ENCODE peak calls at places on chromosome 6, in ten cellular contexts. One of them, this sample, is unnamed.

GRCh38 chr6:139981810-139982550 is 607.5 kb upstream of the CITED2 start:
- DNase-seq in HL-60: no peak
- DNase-seq in stomach: no peak
- DNase-seq in astrocyte: peak
- DNase-seq in brain microvascular endothelial cell: peak
- DNase-seq in right lobe of liver: no peak
- DNase-seq in GM06990: no peak
- DNase-seq in mammary epithelial cell: no peak
- DNase-seq in epithelial cell of esophagus: peak
- DNase-seq in pancreas: no peak
- DNase-seq in this sample: no peak

GRCh38 chr6:99427988-99428387 is 2.9 kb upstream of the PNISR start:
- DNase-seq in stomach: no peak
- DNase-seq in pancreas: no peak
- DNase-seq in GM06990: no peak
- DNase-seq in HL-60: no peak
- DNase-seq in astrocyte: no peak
- DNase-seq in epithelial cell of esophagus: no peak
- DNase-seq in right lobe of liver: no peak
- DNase-seq in brain microvascular endothelial cell: no peak
- DNase-seq in mammary epithelial cell: no peak
- DNase-seq in this sample: no peak

GRCh38 chr6:130159876-130160415 is 62.8 kb downstream of the SAMD3 start:
- DNase-seq in HL-60: no peak
- DNase-seq in epithelial cell of esophagus: peak
- DNase-seq in brain microvascular endothelial cell: no peak
- DNase-seq in astrocyte: peak
- DNase-seq in mammary epithelial cell: no peak
- DNase-seq in stomach: no peak
- DNase-seq in right lobe of liver: no peak
- DNase-seq in GM06990: no peak
- DNase-seq in pancreas: no peak
- DNase-seq in this sample: no peak

GRCh38 chr6:157238346-157238745 is 85.0 kb downstream of the TMEM242 start:
- DNase-seq in mammary epithelial cell: no peak
- DNase-seq in epithelial cell of esophagus: no peak
- DNase-seq in right lobe of liver: no peak
- DNase-seq in HL-60: no peak
- DNase-seq in stomach: no peak
- DNase-seq in brain microvascular endothelial cell: no peak
- DNase-seq in GM06990: no peak
- DNase-seq in pancreas: no peak
- DNase-seq in astrocyte: no peak
- DNase-seq in this sample: no peak

GRCh38 chr6:6001443-6001842 is 5.3 kb downstream of the NRN1 start:
- DNase-seq in astrocyte: no peak
- DNase-seq in stomach: no peak
- DNase-seq in mammary epithelial cell: no peak
- DNase-seq in GM06990: no peak
- DNase-seq in right lobe of liver: no peak
- DNase-seq in pancreas: no peak
- DNase-seq in HL-60: no peak
- DNase-seq in epithelial cell of esophagus: no peak
- DNase-seq in brain microvascular endothelial cell: no peak
- DNase-seq in this sample: no peak

GRCh38 chr6:48325701-48326100 is 214.7 kb upstream of the PTCHD4 start:
- DNase-seq in GM06990: no peak
- DNase-seq in HL-60: no peak
- DNase-seq in pancreas: no peak
- DNase-seq in astrocyte: no peak
- DNase-seq in right lobe of liver: no peak
- DNase-seq in stomach: no peak
- DNase-seq in brain microvascular endothelial cell: no peak
- DNase-seq in epithelial cell of esophagus: no peak
- DNase-seq in mammary epithelial cell: no peak
- DNase-seq in this sample: no peak

GRCh38 chr6:499617-500016 is 108.1 kb downstream of the IRF4 start:
- DNase-seq in GM06990: no peak
- DNase-seq in HL-60: no peak
- DNase-seq in mammary epithelial cell: no peak
- DNase-seq in stomach: no peak
- DNase-seq in pancreas: no peak
- DNase-seq in epithelial cell of esophagus: no peak
- DNase-seq in astrocyte: no peak
- DNase-seq in brain microvascular endothelial cell: no peak
- DNase-seq in right lobe of liver: no peak
- DNase-seq in this sample: no peak

GRCh38 chr6:106913676-106914280 is 60.8 kb downstream of the CD24 start:
- DNase-seq in mammary epithelial cell: peak
- DNase-seq in brain microvascular endothelial cell: no peak
- DNase-seq in stomach: no peak
- DNase-seq in epithelial cell of esophagus: peak
- DNase-seq in right lobe of liver: no peak
- DNase-seq in HL-60: no peak
- DNase-seq in pancreas: no peak
- DNase-seq in astrocyte: no peak
- DNase-seq in GM06990: peak
- DNase-seq in this sample: no peak

GRCh38 chr6:38185244-38185643 is 365.7 kb downstream of the ZFAND3 start:
- DNase-seq in brain microvascular endothelial cell: no peak
- DNase-seq in mammary epithelial cell: no peak
- DNase-seq in epithelial cell of esophagus: no peak
- DNase-seq in GM06990: no peak
- DNase-seq in pancreas: no peak
- DNase-seq in astrocyte: no peak
- DNase-seq in stomach: no peak
- DNase-seq in right lobe of liver: no peak
- DNase-seq in HL-60: no peak
- DNase-seq in this sample: no peak

GRCh38 chr6:31474871-31475286 is 23.1 kb upstream of the MICB start:
- DNase-seq in pancreas: no peak
- DNase-seq in epithelial cell of esophagus: no peak
- DNase-seq in astrocyte: no peak
- DNase-seq in HL-60: no peak
- DNase-seq in GM06990: no peak
- DNase-seq in stomach: no peak
- DNase-seq in mammary epithelial cell: no peak
- DNase-seq in right lobe of liver: no peak
- DNase-seq in brain microvascular endothelial cell: no peak
- DNase-seq in this sample: no peak

GRCh38 chr6:20875369-20875963 is 341.2 kb downstream of the CDKAL1 start:
- DNase-seq in brain microvascular endothelial cell: peak
- DNase-seq in right lobe of liver: no peak
- DNase-seq in stomach: no peak
- DNase-seq in mammary epithelial cell: peak
- DNase-seq in GM06990: no peak
- DNase-seq in HL-60: no peak
- DNase-seq in epithelial cell of esophagus: peak
- DNase-seq in pancreas: no peak
- DNase-seq in astrocyte: peak
- DNase-seq in this sample: no peak

GRCh38 chr6:157667211-157668033 is 155.6 kb upstream of the SNX9 start:
- DNase-seq in pancreas: peak
- DNase-seq in epithelial cell of esophagus: peak
- DNase-seq in GM06990: no peak
- DNase-seq in HL-60: peak
- DNase-seq in mammary epithelial cell: peak
- DNase-seq in brain microvascular endothelial cell: peak
- DNase-seq in astrocyte: peak
- DNase-seq in right lobe of liver: no peak
- DNase-seq in stomach: peak
- DNase-seq in this sample: peak

GRCh38 chr6:139852484-139853140 is 478.2 kb upstream of the CITED2 start:
- DNase-seq in mammary epithelial cell: peak
- DNase-seq in brain microvascular endothelial cell: peak
- DNase-seq in right lobe of liver: no peak
- DNase-seq in pancreas: no peak
- DNase-seq in epithelial cell of esophagus: peak
- DNase-seq in HL-60: no peak
- DNase-seq in astrocyte: peak
- DNase-seq in GM06990: no peak
- DNase-seq in stomach: no peak
- DNase-seq in this sample: no peak

GRCh38 chr6:169905041-169905807 is 153.8 kb downstream of the ERMARD start:
- DNase-seq in brain microvascular endothelial cell: peak
- DNase-seq in epithelial cell of esophagus: peak
- DNase-seq in astrocyte: peak
- DNase-seq in HL-60: no peak
- DNase-seq in mammary epithelial cell: peak
- DNase-seq in stomach: peak
- DNase-seq in GM06990: no peak
- DNase-seq in pancreas: peak
- DNase-seq in right lobe of liver: peak
- DNase-seq in this sample: no peak
- TF ChIP-seq CTCF in brain microvascular endothelial cell: no peak
- TF ChIP-seq CTCF in epithelial cell of esophagus: no peak
- TF ChIP-seq CTCF in astrocyte: no peak
- TF ChIP-seq CTCF in HL-60: no peak
- TF ChIP-seq CTCF in mammary epithelial cell: no peak
- TF ChIP-seq CTCF in stomach: no peak
- TF ChIP-seq CTCF in GM06990: no peak
- TF ChIP-seq CTCF in pancreas: no peak
- TF ChIP-seq CTCF in right lobe of liver: no peak
- TF ChIP-seq CTCF in this sample: no peak

DNA sequence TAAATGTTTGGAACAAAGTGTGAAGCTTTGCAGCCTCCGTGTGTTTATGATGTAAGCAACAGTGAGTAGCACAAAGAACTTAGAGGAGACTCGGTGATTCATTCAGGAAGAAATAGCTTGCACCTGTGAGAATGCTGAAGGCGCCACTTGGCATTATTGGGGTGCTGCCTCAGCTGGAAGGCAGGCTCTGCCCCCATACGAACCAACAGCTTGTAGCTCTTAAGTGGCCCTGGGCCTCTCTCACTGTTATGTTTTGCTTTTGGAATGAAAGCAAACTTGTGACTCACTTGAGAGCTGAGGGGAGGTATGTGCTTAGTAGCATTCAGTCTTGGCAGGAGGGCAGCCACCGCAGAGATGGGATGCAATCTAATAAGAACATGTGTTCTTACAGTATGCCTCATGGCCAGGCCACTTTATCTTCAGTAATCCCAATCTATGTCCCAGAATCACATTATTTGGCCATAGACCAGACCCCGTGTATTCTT is 310.7 kb downstream of the EYA4 start:
- DNase-seq in epithelial cell of esophagus: peak
- DNase-seq in stomach: no peak
- DNase-seq in mammary epithelial cell: peak
- DNase-seq in pancreas: no peak
- DNase-seq in HL-60: no peak
- DNase-seq in astrocyte: peak
- DNase-seq in right lobe of liver: no peak
- DNase-seq in brain microvascular endothelial cell: peak
- DNase-seq in GM06990: no peak
- DNase-seq in this sample: no peak
- TF ChIP-seq CTCF in epithelial cell of esophagus: no peak
- TF ChIP-seq CTCF in stomach: no peak
- TF ChIP-seq CTCF in mammary epithelial cell: no peak
- TF ChIP-seq CTCF in pancreas: no peak
- TF ChIP-seq CTCF in HL-60: no peak
- TF ChIP-seq CTCF in astrocyte: no peak
- TF ChIP-seq CTCF in right lobe of liver: no peak
- TF ChIP-seq CTCF in brain microvascular endothelial cell: no peak
- TF ChIP-seq CTCF in GM06990: no peak
- TF ChIP-seq CTCF in this sample: no peak

GRCh38 chr6:14132244-14133220 is 15.0 kb downstream of the CD83 start:
- DNase-seq in right lobe of liver: no peak
- DNase-seq in pancreas: no peak
- DNase-seq in epithelial cell of esophagus: no peak
- DNase-seq in astrocyte: no peak
- DNase-seq in HL-60: no peak
- DNase-seq in GM06990: no peak
- DNase-seq in stomach: no peak
- DNase-seq in mammary epithelial cell: no peak
- DNase-seq in brain microvascular endothelial cell: no peak
- DNase-seq in this sample: no peak

GRCh38 chr6:14128017-14128416 is 10.4 kb downstream of the CD83 start:
- DNase-seq in brain microvascular endothelial cell: no peak
- DNase-seq in stomach: no peak
- DNase-seq in right lobe of liver: no peak
- DNase-seq in GM06990: no peak
- DNase-seq in pancreas: no peak
- DNase-seq in epithelial cell of esophagus: no peak
- DNase-seq in HL-60: no peak
- DNase-seq in astrocyte: no peak
- DNase-seq in mammary epithelial cell: no peak
- DNase-seq in this sample: no peak

GRCh38 chr6:14131579-14131978 is 14.0 kb downstream of the CD83 start:
- DNase-seq in right lobe of liver: no peak
- DNase-seq in GM06990: no peak
- DNase-seq in pancreas: no peak
- DNase-seq in astrocyte: no peak
- DNase-seq in mammary epithelial cell: no peak
- DNase-seq in HL-60: no peak
- DNase-seq in stomach: no peak
- DNase-seq in epithelial cell of esophagus: no peak
- DNase-seq in brain microvascular endothelial cell: no peak
- DNase-seq in this sample: no peak

GRCh38 chr6:14130431-14131075 is 13.0 kb downstream of the CD83 start:
- DNase-seq in right lobe of liver: no peak
- DNase-seq in brain microvascular endothelial cell: no peak
- DNase-seq in GM06990: no peak
- DNase-seq in pancreas: no peak
- DNase-seq in HL-60: no peak
- DNase-seq in mammary epithelial cell: peak
- DNase-seq in epithelial cell of esophagus: peak
- DNase-seq in stomach: no peak
- DNase-seq in astrocyte: peak
- DNase-seq in this sample: no peak

DNA sequence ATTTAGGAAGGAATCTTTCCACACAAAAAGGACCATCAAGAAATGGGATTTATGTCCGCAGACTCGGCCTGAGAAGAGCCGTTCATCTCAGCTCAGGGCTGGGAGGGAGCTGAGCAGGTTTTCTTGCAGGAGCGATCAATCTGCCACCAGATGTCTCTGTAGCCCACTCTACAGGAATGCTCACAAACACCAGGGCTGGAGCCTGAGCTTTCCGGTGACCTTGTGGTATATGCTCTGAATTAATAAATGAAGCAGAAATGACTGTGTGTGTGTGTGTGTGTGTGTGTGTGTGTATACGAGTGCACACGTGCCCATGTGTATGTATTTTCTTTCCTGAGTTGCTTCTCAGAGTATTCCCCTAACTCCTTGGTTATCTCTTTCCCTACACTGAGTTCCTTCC is 12.0 kb downstream of the CD83 start:
- DNase-seq in mammary epithelial cell: peak
- DNase-seq in brain microvascular endothelial cell: peak
- DNase-seq in GM06990: no peak
- DNase-seq in right lobe of liver: peak
- DNase-seq in HL-60: no peak
- DNase-seq in pancreas: peak
- DNase-seq in stomach: peak
- DNase-seq in epithelial cell of esophagus: peak
- DNase-seq in astrocyte: peak
- DNase-seq in this sample: no peak
- TF ChIP-seq CTCF in mammary epithelial cell: peak
- TF ChIP-seq CTCF in brain microvascular endothelial cell: peak
- TF ChIP-seq CTCF in GM06990: peak
- TF ChIP-seq CTCF in right lobe of liver: peak
- TF ChIP-seq CTCF in HL-60: peak
- TF ChIP-seq CTCF in pancreas: peak
- TF ChIP-seq CTCF in stomach: peak
- TF ChIP-seq CTCF in epithelial cell of esophagus: peak
- TF ChIP-seq CTCF in astrocyte: peak
- TF ChIP-seq CTCF in this sample: no peak

GRCh38 chr6:101386982-101387381 is 6.5 kb upstream of the GRIK2 start:
- DNase-seq in HL-60: no peak
- DNase-seq in pancreas: no peak
- DNase-seq in right lobe of liver: no peak
- DNase-seq in GM06990: no peak
- DNase-seq in stomach: no peak
- DNase-seq in mammary epithelial cell: no peak
- DNase-seq in astrocyte: no peak
- DNase-seq in epithelial cell of esophagus: peak
- DNase-seq in brain microvascular endothelial cell: no peak
- DNase-seq in this sample: no peak
- TF ChIP-seq CTCF in HL-60: no peak
- TF ChIP-seq CTCF in pancreas: no peak
- TF ChIP-seq CTCF in right lobe of liver: no peak
- TF ChIP-seq CTCF in GM06990: no peak
- TF ChIP-seq CTCF in stomach: no peak
- TF ChIP-seq CTCF in mammary epithelial cell: peak
- TF ChIP-seq CTCF in astrocyte: no peak
- TF ChIP-seq CTCF in epithelial cell of esophagus: peak
- TF ChIP-seq CTCF in brain microvascular endothelial cell: peak
- TF ChIP-seq CTCF in this sample: no peak